ENCODE peak calls at places on chromosomes 12 and 14, in seven cellular contexts. One of them, this sample, is unnamed.

GRCh38 chr12:76611533-76611932 is 52.0 kb upstream of the OSBPL8 start:
- DNase-seq in SK-N-SH: no peak
- DNase-seq in HCT116: no peak
- DNase-seq in HepG2: no peak
- DNase-seq in GM12878: no peak
- DNase-seq in K562: no peak
- DNase-seq in H1: no peak
- DNase-seq in this sample: no peak

GRCh38 chr12:79098530-79098929 is 234.0 kb downstream of the SYT1 start:
- DNase-seq in HepG2: no peak
- DNase-seq in GM12878: no peak
- DNase-seq in H1: no peak
- DNase-seq in K562: no peak
- DNase-seq in HCT116: no peak
- DNase-seq in SK-N-SH: no peak
- DNase-seq in this sample: no peak

GRCh38 chr14:91229743-91230200 is 14.7 kb downstream of the GPR68 start:
- DNase-seq in GM12878: peak
- DNase-seq in K562: no peak
- DNase-seq in H1: no peak
- DNase-seq in SK-N-SH: no peak
- DNase-seq in HepG2: no peak
- DNase-seq in HCT116: no peak
- DNase-seq in this sample: no peak

GRCh38 chr14:55332654-55333570 is 61.7 kb downstream of the FBXO34 start:
- DNase-seq in HCT116: no peak
- DNase-seq in GM12878: no peak
- DNase-seq in H1: no peak
- DNase-seq in K562: no peak
- DNase-seq in SK-N-SH: no peak
- DNase-seq in HepG2: no peak
- DNase-seq in this sample: no peak

GRCh38 chr14:42804146-42804545 is 1197.5 kb downstream of the LRFN5 start:
- DNase-seq in K562: no peak
- DNase-seq in SK-N-SH: no peak
- DNase-seq in H1: no peak
- DNase-seq in HCT116: no peak
- DNase-seq in GM12878: no peak
- DNase-seq in HepG2: no peak
- DNase-seq in this sample: no peak

GRCh38 chr12:106893451-106893850 is 62.3 kb upstream of the TMEM263 start:
- DNase-seq in GM12878: no peak
- DNase-seq in K562: no peak
- DNase-seq in HCT116: no peak
- DNase-seq in SK-N-SH: no peak
- DNase-seq in H1: no peak
- DNase-seq in HepG2: no peak
- DNase-seq in this sample: no peak

GRCh38 chr14:34797747-34798583 is 77.2 kb downstream of the BAZ1A start:
- DNase-seq in HCT116: no peak
- DNase-seq in K562: peak
- DNase-seq in GM12878: no peak
- DNase-seq in HepG2: peak
- DNase-seq in SK-N-SH: no peak
- DNase-seq in H1: peak
- DNase-seq in this sample: no peak

GRCh38 chr12:119008691-119009221 is 27.4 kb downstream of the SRRM4 start:
- DNase-seq in HCT116: no peak
- DNase-seq in HepG2: no peak
- DNase-seq in K562: no peak
- DNase-seq in H1: peak
- DNase-seq in GM12878: no peak
- DNase-seq in SK-N-SH: peak
- DNase-seq in this sample: no peak

GRCh38 chr12:130463818-130464663 is 126.4 kb downstream of the PIWIL1 start:
- DNase-seq in H1: no peak
- DNase-seq in HCT116: no peak
- DNase-seq in SK-N-SH: no peak
- DNase-seq in HepG2: no peak
- DNase-seq in K562: no peak
- DNase-seq in GM12878: no peak
- DNase-seq in this sample: no peak

GRCh38 chr14:32472512-32473472 is 143.7 kb downstream of the AKAP6 start:
- DNase-seq in GM12878: no peak
- DNase-seq in H1: no peak
- DNase-seq in HCT116: no peak
- DNase-seq in K562: no peak
- DNase-seq in SK-N-SH: no peak
- DNase-seq in HepG2: peak
- DNase-seq in this sample: no peak

GRCh38 chr12:76636141-76636692 is 76.6 kb upstream of the OSBPL8 start:
- DNase-seq in HepG2: no peak
- DNase-seq in SK-N-SH: no peak
- DNase-seq in GM12878: no peak
- DNase-seq in K562: peak
- DNase-seq in HCT116: no peak
- DNase-seq in H1: no peak
- DNase-seq in this sample: no peak

GRCh38 chr14:103126088-103126872 is 3.0 kb downstream of the TNFAIP2 start:
- DNase-seq in GM12878: no peak
- DNase-seq in K562: no peak
- DNase-seq in H1: no peak
- DNase-seq in SK-N-SH: no peak
- DNase-seq in HepG2: no peak
- DNase-seq in HCT116: no peak
- DNase-seq in this sample: no peak
- TF ChIP-seq JUND in GM12878: no peak
- TF ChIP-seq JUND in K562: no peak
- TF ChIP-seq JUND in H1: no peak
- TF ChIP-seq JUND in SK-N-SH: no peak
- TF ChIP-seq JUND in HepG2: no peak
- TF ChIP-seq JUND in HCT116: no peak
- TF ChIP-seq JUND in this sample: no peak

GRCh38 chr12:45561488-45561887 is 168.0 kb upstream of the ARID2 start:
- DNase-seq in K562: no peak
- DNase-seq in HCT116: no peak
- DNase-seq in GM12878: no peak
- DNase-seq in SK-N-SH: no peak
- DNase-seq in H1: no peak
- DNase-seq in HepG2: no peak
- DNase-seq in this sample: no peak
- TF ChIP-seq JUND in K562: no peak
- TF ChIP-seq JUND in HCT116: no peak
- TF ChIP-seq JUND in GM12878: no peak
- TF ChIP-seq JUND in SK-N-SH: no peak
- TF ChIP-seq JUND in H1: no peak
- TF ChIP-seq JUND in HepG2: no peak
- TF ChIP-seq JUND in this sample: no peak

GRCh38 chr14:22375321-22375930 is 213.6 kb downstream of the DAD1 start:
- DNase-seq in H1: no peak
- DNase-seq in GM12878: no peak
- DNase-seq in SK-N-SH: peak
- DNase-seq in HCT116: peak
- DNase-seq in HepG2: peak
- DNase-seq in K562: peak
- DNase-seq in this sample: peak

GRCh38 chr14:22370084-22370847 is 218.8 kb downstream of the DAD1 start:
- DNase-seq in HepG2: no peak
- DNase-seq in GM12878: no peak
- DNase-seq in HCT116: no peak
- DNase-seq in H1: no peak
- DNase-seq in SK-N-SH: no peak
- DNase-seq in K562: no peak
- DNase-seq in this sample: no peak
- TF ChIP-seq JUND in HepG2: no peak
- TF ChIP-seq JUND in GM12878: no peak
- TF ChIP-seq JUND in HCT116: no peak
- TF ChIP-seq JUND in H1: no peak
- TF ChIP-seq JUND in SK-N-SH: no peak
- TF ChIP-seq JUND in K562: no peak
- TF ChIP-seq JUND in this sample: no peak

DNA sequence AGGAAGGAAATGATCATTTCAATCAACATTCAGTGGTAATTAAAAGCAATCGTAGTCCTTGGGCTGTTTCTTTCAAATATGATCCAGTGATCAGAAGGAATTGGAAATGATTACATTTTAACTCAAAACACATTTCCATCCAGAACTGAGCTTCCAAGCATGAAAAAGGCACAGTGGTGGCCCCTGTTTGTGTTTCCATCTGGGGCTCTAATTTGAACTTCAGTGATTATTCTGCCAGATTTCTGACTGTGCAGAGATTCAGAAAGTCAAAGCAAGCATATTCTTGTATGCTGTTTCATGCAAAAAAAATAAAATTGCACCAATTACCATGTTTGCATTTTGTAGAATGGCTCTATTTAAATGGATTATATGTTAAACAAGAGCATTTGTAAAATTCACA is 157.1 kb upstream of the LMNTD1 start:
- DNase-seq in HepG2: no peak
- DNase-seq in GM12878: no peak
- DNase-seq in HCT116: no peak
- DNase-seq in K562: no peak
- DNase-seq in H1: no peak
- DNase-seq in SK-N-SH: no peak
- DNase-seq in this sample: no peak
- TF ChIP-seq JUND in HepG2: no peak
- TF ChIP-seq JUND in GM12878: no peak
- TF ChIP-seq JUND in HCT116: no peak
- TF ChIP-seq JUND in K562: no peak
- TF ChIP-seq JUND in H1: no peak
- TF ChIP-seq JUND in SK-N-SH: no peak
- TF ChIP-seq JUND in this sample: no peak

GRCh38 chr12:22856120-22856699 is 231.2 kb downstream of the ETNK1 start:
- DNase-seq in K562: peak
- DNase-seq in SK-N-SH: peak
- DNase-seq in H1: no peak
- DNase-seq in HepG2: peak
- DNase-seq in GM12878: no peak
- DNase-seq in HCT116: peak
- DNase-seq in this sample: peak
- TF ChIP-seq JUND in K562: no peak
- TF ChIP-seq JUND in SK-N-SH: no peak
- TF ChIP-seq JUND in H1: no peak
- TF ChIP-seq JUND in HepG2: no peak
- TF ChIP-seq JUND in GM12878: no peak
- TF ChIP-seq JUND in HCT116: no peak
- TF ChIP-seq JUND in this sample: no peak

GRCh38 chr12:779745-780734 is 27.7 kb downstream of the WNK1 start:
- DNase-seq in H1: no peak
- DNase-seq in SK-N-SH: no peak
- DNase-seq in K562: no peak
- DNase-seq in HCT116: no peak
- DNase-seq in HepG2: peak
- DNase-seq in GM12878: no peak
- DNase-seq in this sample: no peak
- TF ChIP-seq JUND in H1: no peak
- TF ChIP-seq JUND in SK-N-SH: no peak
- TF ChIP-seq JUND in K562: no peak
- TF ChIP-seq JUND in HCT116: no peak
- TF ChIP-seq JUND in HepG2: no peak
- TF ChIP-seq JUND in GM12878: no peak
- TF ChIP-seq JUND in this sample: no peak